ENCODE peak calls at places on chromosomes 16 and 17, in seven cellular contexts. C is stimulated activated CD4-positive, alpha-beta T cell treated with anti-CD3 and anti-CD28 coated beads, Interleukin-4, amount 100 ng/mL, for 24 hours; V is uterus; F is C1 segment of cervical spinal cord; X is SJSA1; K is naive B cell; T is B cell. U is an unnamed sample.

GRCh38 chr17:6684881-6685767 is 28.0 kb downstream of the SLC13A5 start:
- DNase-seq in C (no peak), V (no peak), F (no peak), X (no peak), K (no peak), T (no peak), U (no peak)

GRCh38 chr16:76277099-76278030 is at the start of gene CNTNAP4:
- DNase-seq in C (no peak), V (no peak), F (peak; percentile 57), X (no peak), K (no peak), T (no peak), U (no peak)

GRCh38 chr16:85417156-85417860 is 195.8 kb upstream of the GSE1 start:
- DNase-seq in C (no peak), V (peak; percentile 12), F (no peak), X (peak; percentile 39), K (no peak), T (no peak), U (no peak)

GRCh38 chr17:50668025-50668837 is 33.5 kb downstream of the ABCC3 start:
- DNase-seq in C (no peak), V (no peak), F (no peak), X (no peak), K (no peak), T (no peak), U (peak; percentile 74)

GRCh38 chr16:27718767-27719445 is 169.0 kb downstream of the KATNIP start:
- DNase-seq in C (no peak), V (no peak), F (peak; percentile 85), X (no peak), K (no peak), T (no peak), U (no peak)

GRCh38 chr17:74326506-74326905 is 480 bp downstream of the KIF19 start:
- DNase-seq in C (no peak), V (no peak), F (no peak), X (no peak), K (no peak), T (no peak), U (no peak)

GRCh38 chr17:50502643-50502990 is 5.6 kb upstream of the MYCBPAP start:
- DNase-seq in C (no peak), V (no peak), F (no peak), X (no peak), K (no peak), T (no peak), U (no peak)

GRCh38 chr17:57988301-57989010 is 402 bp upstream of the VEZF1 start:
- DNase-seq in C (peak; percentile 68), V (peak; percentile 75), F (peak; percentile 74), X (peak; percentile 85), K (peak; percentile 69), T (peak; percentile 70), U (peak; percentile 51)

GRCh38 chr17:58231644-58232043 is 6.7 kb upstream of the LPO start:
- DNase-seq in C (no peak), V (no peak), F (no peak), X (no peak), K (no peak), T (no peak), U (peak; percentile 30)

GRCh38 chr16:7487896-7488295 is 155.3 kb downstream of the RBFOX1 start:
- DNase-seq in C (no peak), V (no peak), F (no peak), X (no peak), K (no peak), T (no peak), U (no peak)

GRCh38 chr17:17380156-17380925 is 77.2 kb downstream of the NT5M start:
- DNase-seq in C (no peak), V (no peak), F (no peak), X (no peak), K (no peak), T (no peak), U (no peak)

GRCh38 chr17:49494937-49495841 is at the start of gene NGFR:
- DNase-seq in C (peak; percentile 32), V (no peak), F (peak; percentile 23), X (no peak), K (peak; percentile 51), T (peak; percentile 50), U (peak; percentile 57)

GRCh38 chr17:29273924-29274323 is 20.0 kb downstream of the NUFIP2 start:
- DNase-seq in C (no peak), V (no peak), F (no peak), X (no peak), K (no peak), T (no peak), U (no peak)

GRCh38 chr16:72836985-72837384 is 210.9 kb downstream of the ZFHX3 start:
- DNase-seq in C (no peak), V (no peak), F (no peak), X (no peak), K (no peak), T (no peak), U (peak; percentile 16)

GRCh38 chr16:681746-682427 is 1.7 kb downstream of the STUB1 start:
- DNase-seq in C (no peak), V (no peak), F (no peak), X (no peak), K (no peak), T (no peak), U (peak; percentile 32)